ENCODE peak calls at places on chromosomes 13 and 19, in nine cellular contexts. W, K, F, L, C, R, Y, N and B are unnamed samples.

GRCh38 chr19:40681039-40681438 is 9.4 kb downstream of the NUMBL start:
- DNase-seq in W (no peak), K (no peak), F (no peak), L (no peak), C (no peak), R (no peak), Y (no peak), N (no peak), B (no peak)

GRCh38 chr13:84025828-84026227 is 143.6 kb upstream of the SLITRK1 start:
- DNase-seq in W (no peak), K (no peak), F (no peak), L (no peak), C (no peak), R (no peak), Y (no peak), N (no peak), B (no peak)

GRCh38 chr19:19489804-19490204 is 25.5 kb downstream of the TSSK6 start:
- DNase-seq in W (no peak), K (no peak), F (peak), L (no peak), C (no peak), R (no peak), Y (no peak), N (no peak), B (no peak)

GRCh38 chr19:55116232-55117062 is 990 bp downstream of the PPP1R12C start:
- DNase-seq in W (no peak), K (peak), F (peak), L (peak), C (peak), R (no peak), Y (no peak), N (no peak), B (peak)

GRCh38 chr13:21124853-21125252 is 51.5 kb downstream of the SKA3 start:
- DNase-seq in W (no peak), K (no peak), F (no peak), L (no peak), C (no peak), R (no peak), Y (no peak), N (no peak), B (no peak)

GRCh38 chr13:65063753-65064152 is 2166.4 kb downstream of the PCDH9 start:
- DNase-seq in W (no peak), K (no peak), F (no peak), L (no peak), C (no peak), R (no peak), Y (no peak), N (no peak), B (no peak)

GRCh38 chr19:12365094-12365371 is 450 bp downstream of the ZNF442 start:
- DNase-seq in W (no peak), K (no peak), F (no peak), L (no peak), C (no peak), R (no peak), Y (no peak), N (no peak), B (no peak)

GRCh38 chr19:18481505-18482222 is 40.2 kb downstream of the ELL start:
- DNase-seq in W (no peak), K (no peak), F (no peak), L (no peak), C (no peak), R (no peak), Y (no peak), N (no peak), B (no peak)

GRCh38 chr19:36032251-36033104 is at the start of gene CLIP3:
- DNase-seq in W (peak), K (peak), F (no peak), L (peak), C (no peak), R (no peak), Y (peak), N (peak), B (no peak)

GRCh38 chr19:19654441-19654840 is 9.0 kb downstream of the ATP13A1 start:
- DNase-seq in W (no peak), K (no peak), F (no peak), L (no peak), C (no peak), R (no peak), Y (no peak), N (no peak), B (no peak)

GRCh38 chr19:40507892-40508291 is 41.1 kb downstream of the SPTBN4 start:
- DNase-seq in W (no peak), K (no peak), F (no peak), L (no peak), C (no peak), R (no peak), Y (no peak), N (no peak), B (no peak)

GRCh38 chr13:64869539-64869938 is 2360.6 kb downstream of the PCDH9 start:
- DNase-seq in W (no peak), K (no peak), F (no peak), L (no peak), C (no peak), R (no peak), Y (no peak), N (no peak), B (no peak)

GRCh38 chr13:91347996-91348905 is 764 bp downstream of the MIR17HG start:
- DNase-seq in W (peak), K (peak), F (peak), L (peak), C (no peak), R (no peak), Y (peak), N (peak), B (peak)

GRCh38 chr13:26557393-26558073 is at the start of gene WASF3:
- DNase-seq in W (peak), K (no peak), F (peak), L (peak), C (peak), R (peak), Y (peak), N (peak), B (peak)

GRCh38 chr19:36605101-36605838 is at the start of gene ZNF382:
- DNase-seq in W (peak), K (peak), F (peak), L (peak), C (peak), R (no peak), Y (peak), N (peak), B (peak)

GRCh38 chr13:23870356-23871146 is 18.6 kb downstream of the MIPEP start:
- DNase-seq in W (no peak), K (no peak), F (no peak), L (no peak), C (no peak), R (no peak), Y (no peak), N (no peak), B (no peak)

GRCh38 chr13:64767054-64767453 is 2463.1 kb downstream of the PCDH9 start:
- DNase-seq in W (no peak), K (no peak), F (no peak), L (no peak), C (no peak), R (no peak), Y (no peak), N (no peak), B (no peak)

GRCh38 chr19:54952591-54953344 is 5.4 kb upstream of the NLRP7 start:
- DNase-seq in W (peak), K (no peak), F (no peak), L (no peak), C (no peak), R (no peak), Y (no peak), N (no peak), B (no peak)

GRCh38 chr19:32421589-32422361 is 16.2 kb downstream of the DPY19L3 start:
- DNase-seq in W (no peak), K (no peak), F (no peak), L (no peak), C (no peak), R (no peak), Y (no peak), N (no peak), B (no peak)

GRCh38 chr19:42465827-42466280 is 23.1 kb upstream of the CXCL17 start:
- DNase-seq in W (no peak), K (no peak), F (no peak), L (no peak), C (no peak), R (no peak), Y (no peak), N (no peak), B (peak)

GRCh38 chr19:54179921-54180452 is 7.0 kb upstream of the TMC4 start:
- DNase-seq in W (peak), K (no peak), F (no peak), L (no peak), C (no peak), R (no peak), Y (no peak), N (no peak), B (no peak)

GRCh38 chr13:73677041-73677589 is 457.1 kb downstream of the KLF12 start:
- DNase-seq in W (no peak), K (no peak), F (no peak), L (no peak), C (peak), R (no peak), Y (no peak), N (no peak), B (no peak)

GRCh38 chr19:28403698-28404099 is 809.3 kb downstream of the UQCRFS1 start:
- DNase-seq in W (no peak), K (no peak), F (no peak), L (no peak), C (no peak), R (no peak), Y (no peak), N (no peak), B (no peak)